ENCODE peak calls at places on chromosome 15, in five cellular contexts. S, D, A, W and G are unnamed samples.

GRCh38 chr15:78671626-78672211 is 30.7 kb upstream of the CHRNB4 start:
- DNase-seq in S (no peak), D (no peak), A (no peak), W (no peak), G (no peak)

GRCh38 chr15:34039506-34040123 is 611 bp upstream of the AVEN start:
- DNase-seq in S (no peak), D (no peak), A (no peak), W (no peak), G (no peak)

GRCh38 chr15:92657486-92657885 is 1.9 kb upstream of the FAM174B start:
- DNase-seq in S (no peak), D (no peak), A (no peak), W (no peak), G (no peak)

GRCh38 chr15:90295270-90295648 is 29.8 kb downstream of the NGRN start:
- DNase-seq in S (no peak), D (no peak), A (no peak), W (no peak), G (peak)

GRCh38 chr15:52527898-52528464 is 699 bp downstream of the MYO5A start:
- DNase-seq in S (peak), D (peak), A (no peak), W (no peak), G (no peak)

GRCh38 chr15:90902656-90902995 is 476 bp upstream of the MAN2A2 start:
- DNase-seq in S (no peak), D (no peak), A (no peak), W (no peak), G (no peak)

GRCh38 chr15:76938752-76939151 is 7.2 kb downstream of the RCN2 start:
- DNase-seq in S (no peak), D (no peak), A (no peak), W (no peak), G (no peak)

GRCh38 chr15:101348643-101349496 is 53.8 kb upstream of the SNRPA1 start:
- DNase-seq in S (peak), D (no peak), A (no peak), W (no peak), G (no peak)

GRCh38 chr15:50066202-50066601 is 52.8 kb downstream of the ATP8B4 start:
- DNase-seq in S (no peak), D (no peak), A (no peak), W (no peak), G (no peak)

GRCh38 chr15:30985081-30985531 is 6.3 kb downstream of the MTMR10 start:
- DNase-seq in S (peak), D (peak), A (no peak), W (no peak), G (no peak)

GRCh38 chr15:41809121-41809520 is 18.8 kb upstream of the JMJD7 start:
- DNase-seq in S (no peak), D (no peak), A (no peak), W (no peak), G (no peak)

GRCh38 chr15:47496343-47497185 is 220.7 kb upstream of the SEMA6D start:
- DNase-seq in S (no peak), D (no peak), A (no peak), W (no peak), G (no peak)
- TF ChIP-seq CTCF in S (no peak), D (no peak), A (no peak), W (peak), G (no peak)

GRCh38 chr15:44081223-44082013 is 113.7 kb downstream of the FRMD5 start:
- DNase-seq in S (no peak), D (no peak), A (no peak), W (no peak), G (no peak)

GRCh38 chr15:44082558-44083151 is 112.4 kb downstream of the FRMD5 start:
- DNase-seq in S (no peak), D (no peak), A (no peak), W (no peak), G (no peak)

GRCh38 chr15:44087578-44088190 is 107.4 kb downstream of the FRMD5 start:
- DNase-seq in S (no peak), D (no peak), A (no peak), W (no peak), G (no peak)

GRCh38 chr15:44084728-44085127 is 110.3 kb downstream of the FRMD5 start:
- DNase-seq in S (no peak), D (no peak), A (no peak), W (no peak), G (no peak)

GRCh38 chr15:44084171-44084570 is 110.9 kb downstream of the FRMD5 start:
- DNase-seq in S (no peak), D (no peak), A (no peak), W (no peak), G (no peak)
- TF ChIP-seq CTCF in S (no peak), D (no peak), A (no peak), W (no peak), G (no peak)

DNA sequence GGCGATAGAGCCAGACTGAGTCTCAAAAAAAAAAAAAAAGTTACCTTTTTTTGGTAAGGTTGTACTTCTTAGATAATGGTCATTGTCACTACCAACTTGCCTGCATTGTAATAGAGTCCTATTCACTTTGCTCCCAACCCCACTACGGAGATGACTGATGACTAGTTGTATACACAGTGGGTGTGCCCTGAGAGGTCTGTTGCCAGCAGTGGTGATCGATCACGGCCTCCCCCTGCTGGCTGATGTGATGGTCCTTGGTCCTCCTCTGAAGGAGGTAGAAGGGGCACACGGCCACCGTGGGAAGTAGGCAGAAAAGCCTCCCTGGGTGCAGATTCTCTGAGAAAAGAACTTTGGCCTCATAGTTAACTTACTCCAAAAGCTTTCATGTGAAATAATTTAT is 10.7 kb downstream of the GCNT3 start:
- DNase-seq in S (peak), D (no peak), A (no peak), W (peak), G (no peak)
- TF ChIP-seq CTCF in S (peak), D (no peak), A (no peak), W (peak), G (peak)

DNA sequence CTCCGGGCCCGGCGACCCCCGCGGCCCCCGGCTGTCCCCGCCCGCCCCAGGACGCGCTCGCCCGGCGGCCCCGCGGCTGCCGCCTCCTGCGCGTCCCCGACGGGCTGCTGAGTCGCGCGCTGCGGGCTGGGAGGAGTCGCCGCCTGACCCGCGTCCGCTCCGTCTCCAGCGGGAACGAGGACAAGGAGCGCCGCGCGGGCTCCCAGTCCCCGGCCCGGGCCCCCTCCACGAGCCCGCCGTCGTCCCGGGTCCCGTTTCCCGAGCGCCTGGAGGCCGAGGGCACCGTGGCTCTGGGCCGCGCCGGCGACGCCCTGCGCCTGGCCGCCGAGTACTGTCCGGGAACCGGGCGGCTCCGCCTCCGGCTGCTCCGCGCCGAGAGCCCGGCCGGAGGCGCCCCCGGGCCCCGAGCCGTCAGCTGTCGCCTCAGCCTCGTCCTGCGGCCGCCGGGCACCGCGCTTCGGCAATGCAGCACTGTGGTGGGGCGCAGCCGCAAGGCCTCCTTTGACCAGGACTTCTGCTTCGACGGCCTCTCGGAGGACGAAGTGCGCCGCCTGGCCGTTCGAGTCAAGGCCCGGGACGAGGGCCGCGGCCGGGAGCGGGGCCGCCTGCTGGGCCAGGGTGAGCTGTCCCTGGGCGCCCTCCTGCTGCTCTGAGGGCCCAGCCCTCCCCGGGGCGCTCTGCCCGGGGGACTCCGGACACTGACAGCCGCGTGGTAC is 1.5 kb downstream of the C2CD4A start:
- DNase-seq in S (peak), D (peak), A (peak), W (peak), G (no peak)
- TF ChIP-seq CTCF in S (peak), D (peak), A (no peak), W (peak), G (peak)

GRCh38 chr15:58931985-58932384 is 1.5 kb downstream of the SLTM start:
- DNase-seq in S (peak), D (no peak), A (no peak), W (no peak), G (no peak)

GRCh38 chr15:58932791-58933310 is 628 bp downstream of the SLTM start:
- DNase-seq in S (no peak), D (no peak), A (no peak), W (no peak), G (peak)

GRCh38 chr15:58933311-58934113 is at the start of gene SLTM:
- DNase-seq in S (peak), D (peak), A (peak), W (peak), G (peak)

GRCh38 chr15:58934521-58934920 is 1.0 kb upstream of the SLTM start:
- DNase-seq in S (no peak), D (no peak), A (no peak), W (no peak), G (no peak)

GRCh38 chr15:58934114-58934447 is 602 bp upstream of the SLTM start:
- DNase-seq in S (no peak), D (no peak), A (no peak), W (no peak), G (no peak)
- TF ChIP-seq CTCF in S (no peak), D (no peak), A (no peak), W (no peak), G (no peak)

GRCh38 chr15:32881528-32881927 is 163.7 kb downstream of the GREM1 start:
- DNase-seq in S (no peak), D (no peak), A (no peak), W (no peak), G (no peak)
- TF ChIP-seq CTCF in S (no peak), D (no peak), A (no peak), W (no peak), G (no peak)

GRCh38 chr15:40439461-40440299 is 1.1 kb upstream of the BAHD1 start:
- DNase-seq in S (peak), D (peak), A (peak), W (no peak), G (no peak)

GRCh38 chr15:40441736-40442531 is 1.2 kb downstream of the BAHD1 start:
- DNase-seq in S (peak), D (no peak), A (peak), W (peak), G (no peak)

GRCh38 chr15:40438712-40439111 is 2.0 kb upstream of the BAHD1 start:
- DNase-seq in S (no peak), D (no peak), A (peak), W (no peak), G (no peak)

GRCh38 chr15:40441012-40441735 is 421 bp downstream of the BAHD1 start:
- DNase-seq in S (no peak), D (no peak), A (peak), W (peak), G (no peak)

DNA sequence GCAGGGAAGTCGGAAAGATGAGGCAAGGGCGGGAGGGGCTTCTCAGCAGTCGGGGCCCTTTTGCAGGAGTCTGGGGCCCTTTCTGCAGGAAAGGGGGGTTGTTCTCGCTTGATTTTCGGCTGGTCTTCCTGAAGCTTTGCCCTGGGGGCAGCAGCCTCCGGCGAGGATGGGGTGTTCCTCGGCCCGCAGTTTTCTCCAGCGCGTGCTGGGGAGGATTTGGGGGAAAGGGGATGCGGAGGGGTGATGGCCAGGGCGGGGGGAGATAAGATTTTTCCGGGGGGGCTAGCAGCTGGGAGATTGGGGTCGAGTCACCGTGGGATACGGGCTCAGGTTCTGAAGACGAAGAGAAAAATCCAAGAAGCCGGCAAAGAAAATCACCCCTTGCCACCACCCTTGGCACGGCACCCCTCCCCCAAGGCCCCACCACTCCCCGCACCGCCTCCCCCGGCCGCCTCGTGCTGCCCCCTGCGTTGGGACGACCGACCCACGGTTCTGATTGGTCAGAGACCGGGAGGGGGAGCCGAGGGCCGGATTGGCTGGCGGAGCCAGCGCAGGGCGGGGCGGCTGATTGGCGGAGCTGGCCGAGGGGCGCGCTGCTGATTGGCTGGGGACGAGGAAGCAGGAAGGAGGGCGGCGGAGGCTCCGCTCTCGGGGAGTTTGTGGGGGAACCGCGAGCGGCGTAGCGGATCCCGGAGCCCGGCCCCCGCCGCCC is at the start of gene BAHD1:
- DNase-seq in S (peak), D (peak), A (peak), W (peak), G (peak)
- TF ChIP-seq CTCF in S (no peak), D (peak), A (no peak), W (no peak), G (no peak)

DNA sequence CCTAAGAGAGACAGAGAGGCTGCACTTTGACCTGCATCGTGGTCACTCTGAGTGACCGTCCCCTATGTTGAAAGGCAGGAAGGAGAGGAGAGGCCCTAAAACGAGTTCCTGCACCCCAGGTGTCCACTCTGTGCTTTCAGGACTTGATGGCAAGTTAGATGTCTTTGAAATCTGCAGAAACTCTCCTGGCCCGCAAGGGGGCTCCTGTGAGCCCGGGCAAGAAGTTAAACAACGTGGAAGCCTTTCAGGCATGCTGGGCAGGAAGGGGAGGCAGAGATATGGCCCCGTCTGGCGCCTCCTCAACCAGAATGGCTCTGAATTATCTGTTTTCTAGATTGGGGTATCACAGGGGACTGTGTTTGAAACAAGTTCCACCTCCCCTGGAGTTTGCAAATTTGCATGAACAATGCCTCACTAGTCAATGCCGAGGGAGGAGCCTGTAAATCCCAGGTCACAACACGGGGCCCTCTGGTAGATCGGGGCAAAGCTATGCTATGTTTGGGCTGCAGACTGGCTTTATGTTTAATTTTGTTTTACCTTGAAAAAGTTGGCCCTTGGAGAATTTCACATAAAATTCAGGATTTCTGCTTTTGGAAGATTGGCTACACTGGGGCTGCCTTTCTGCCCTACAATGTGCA is 9.8 kb downstream of the CTXND1 start:
- DNase-seq in S (peak), D (no peak), A (peak), W (peak), G (no peak)
- TF ChIP-seq CTCF in S (peak), D (no peak), A (peak), W (peak), G (peak)

GRCh38 chr15:45110256-45110820 is 3.6 kb downstream of the DUOX2 start:
- DNase-seq in S (no peak), D (no peak), A (no peak), W (no peak), G (no peak)
- TF ChIP-seq CTCF in S (no peak), D (no peak), A (no peak), W (no peak), G (no peak)